ENCODE peak calls at places on chromosome 1, in six cellular contexts. M is anterior cingulate cortex, K is bronchial epithelial cell, J is endothelial cell, W is A172, O is NCI-H2029 treated with DMSO at 0.1 percent for 48 hours. R is an unnamed sample.

GRCh38 chr1:54965624-54966340 is 14.6 kb upstream of the TMEM61 start:
- DNase-seq in M (no peak), K (peak), J (no peak), W (peak), O (peak), R (peak)

GRCh38 chr1:114585221-114585620 is 3.8 kb upstream of the BCAS2 start:
- DNase-seq in M (no peak), K (no peak), J (no peak), W (no peak), O (no peak), R (no peak)

GRCh38 chr1:203026666-203027663 is 674 bp downstream of the PPFIA4 start:
- DNase-seq in M (no peak), K (no peak), J (no peak), W (no peak), O (no peak), R (no peak)

GRCh38 chr1:230754831-230755230 is 7.6 kb downstream of the CAPN9 start:
- DNase-seq in M (no peak), K (no peak), J (no peak), W (peak), O (no peak), R (no peak)

GRCh38 chr1:213821175-213821942 is 166.4 kb upstream of the PROX1 start:
- DNase-seq in M (no peak), K (no peak), J (no peak), W (no peak), O (no peak), R (no peak)

GRCh38 chr1:172278478-172278877 is 142.0 kb upstream of the C1orf105 start:
- DNase-seq in M (no peak), K (peak), J (no peak), W (peak), O (no peak), R (no peak)

GRCh38 chr1:220698607-220699016 is 8.4 kb downstream of the C1orf115 start:
- DNase-seq in M (no peak), K (no peak), J (no peak), W (no peak), O (no peak), R (no peak)

GRCh38 chr1:25019351-25020172 is 89.5 kb upstream of the RUNX3 start:
- DNase-seq in M (no peak), K (no peak), J (no peak), W (no peak), O (no peak), R (no peak)

GRCh38 chr1:67843335-67843734 is 10.1 kb upstream of the GNG12 start:
- DNase-seq in M (no peak), K (no peak), J (no peak), W (no peak), O (no peak), R (no peak)

GRCh38 chr1:2408859-2409276 is 3.5 kb downstream of the PEX10 start:
- DNase-seq in M (no peak), K (no peak), J (no peak), W (no peak), O (no peak), R (no peak)

GRCh38 chr1:94265011-94265422 is 27.6 kb upstream of the ARHGAP29 start:
- DNase-seq in M (no peak), K (peak), J (no peak), W (no peak), O (no peak), R (no peak)

GRCh38 chr1:214520544-214521165 is 30.7 kb downstream of the PTPN14 start:
- DNase-seq in M (no peak), K (no peak), J (no peak), W (no peak), O (no peak), R (no peak)

GRCh38 chr1:37189111-37189510 is 154.8 kb upstream of the GRIK3 start:
- DNase-seq in M (no peak), K (no peak), J (no peak), W (no peak), O (peak), R (no peak)

GRCh38 chr1:91818713-91818975 is 67.3 kb downstream of the TGFBR3 start:
- DNase-seq in M (no peak), K (no peak), J (no peak), W (no peak), O (no peak), R (no peak)

GRCh38 chr1:7106442-7107108 is 321.3 kb downstream of the CAMTA1 start:
- DNase-seq in M (no peak), K (no peak), J (no peak), W (no peak), O (no peak), R (no peak)

GRCh38 chr1:167715653-167716302 is 6.0 kb upstream of the MPZL1 start:
- DNase-seq in M (no peak), K (no peak), J (no peak), W (no peak), O (peak), R (no peak)

GRCh38 chr1:167808690-167809089 is 86.9 kb downstream of the MPZL1 start:
- DNase-seq in M (no peak), K (no peak), J (no peak), W (no peak), O (no peak), R (no peak)

GRCh38 chr1:232123775-232124659 is 497.4 kb downstream of the DISC1 start:
- DNase-seq in M (no peak), K (peak), J (no peak), W (peak), O (no peak), R (no peak)

GRCh38 chr1:187038789-187039188 is 210.0 kb downstream of the PLA2G4A start:
- DNase-seq in M (no peak), K (peak), J (no peak), W (peak), O (no peak), R (no peak)

GRCh38 chr1:12511516-12512468 is 106.2 kb downstream of the DHRS3 start:
- DNase-seq in M (no peak), K (no peak), J (no peak), W (no peak), O (no peak), R (no peak)

GRCh38 chr1:218878369-218878768 is 295.3 kb upstream of the LYPLAL1 start:
- DNase-seq in M (no peak), K (peak), J (no peak), W (peak), O (no peak), R (no peak)

GRCh38 chr1:6348511-6349191 is 44.9 kb downstream of the ACOT7 start:
- DNase-seq in M (no peak), K (peak), J (peak), W (peak), O (no peak), R (no peak)

GRCh38 chr1:150568567-150568966 is 10.8 kb downstream of the MCL1 start:
- DNase-seq in M (no peak), K (no peak), J (no peak), W (no peak), O (no peak), R (no peak)

GRCh38 chr1:32774950-32775634 is 42.1 kb downstream of the YARS1 start:
- DNase-seq in M (no peak), K (peak), J (no peak), W (peak), O (peak), R (no peak)

GRCh38 chr1:42146916-42147320 is 6.3 kb upstream of the GUCA2B start:
- DNase-seq in M (peak), K (peak), J (peak), W (peak), O (peak), R (peak)

GRCh38 chr1:230322421-230322756 is 103.7 kb downstream of the PGBD5 start:
- DNase-seq in M (no peak), K (no peak), J (no peak), W (no peak), O (no peak), R (no peak)

GRCh38 chr1:204746838-204747442 is 61.4 kb upstream of the LRRN2 start:
- DNase-seq in M (no peak), K (peak), J (peak), W (peak), O (peak), R (peak)

GRCh38 chr1:61184035-61184713 is 101.8 kb downstream of the NFIA start:
- DNase-seq in M (peak), K (peak), J (no peak), W (no peak), O (peak), R (peak)

GRCh38 chr1:94102126-94102525 is 18.8 kb downstream of the ABCA4 start:
- DNase-seq in M (no peak), K (no peak), J (no peak), W (no peak), O (no peak), R (no peak)

GRCh38 chr1:201389066-201389465 is 10.1 kb downstream of the LAD1 start:
- DNase-seq in M (no peak), K (no peak), J (no peak), W (no peak), O (no peak), R (no peak)

GRCh38 chr1:42302034-42302433 is 33.0 kb downstream of the FOXJ3 start:
- DNase-seq in M (no peak), K (no peak), J (no peak), W (no peak), O (no peak), R (no peak)

GRCh38 chr1:211017066-211017691 is 116.8 kb downstream of the KCNH1 start:
- DNase-seq in M (no peak), K (no peak), J (no peak), W (peak), O (no peak), R (no peak)

GRCh38 chr1:206111528-206111927 is 5.7 kb downstream of the AVPR1B start:
- DNase-seq in M (no peak), K (peak), J (no peak), W (no peak), O (no peak), R (no peak)